ENCODE peak calls at places on chromosome 2, in five cellular contexts. S is H7, V is HepG2, E is SW 1271, M is PC-3. J is an unnamed sample.

GRCh38 chr2:205511221-205511620 is 171.1 kb upstream of the NRP2 start:
- DNase-seq in S (no peak), V (no peak), E (no peak), M (no peak), J (no peak)

GRCh38 chr2:151774506-151774905 is 40.2 kb upstream of the NEB start:
- DNase-seq in S (no peak), V (no peak), M (peak; percentile 83), E (no peak), J (no peak)

GRCh38 chr2:70103531-70104061 is 16.3 kb downstream of the PCBP1 start:
- DNase-seq in M (no peak), S (peak; percentile 57), V (no peak), E (no peak), J (no peak)

GRCh38 chr2:218754201-218754600 is 27.7 kb upstream of the CYP27A1 start:
- DNase-seq in E (no peak), S (no peak), V (no peak), M (no peak), J (no peak)

GRCh38 chr2:68837164-68837860 is 33.9 kb downstream of the BMP10 start:
- DNase-seq in S (peak; percentile 77), V (peak; percentile 55), E (no peak), M (peak; percentile 65), J (no peak)

GRCh38 chr2:67309281-67309680 is 87.9 kb upstream of the ETAA1 start:
- DNase-seq in S (no peak), M (peak; percentile 75), V (peak; percentile 89), E (no peak), J (no peak)

GRCh38 chr2:44136186-44136585 is 32.5 kb upstream of the PPM1B start:
- DNase-seq in E (peak; percentile 9), V (no peak), M (peak; percentile 68), S (no peak), J (no peak)

GRCh38 chr2:159134979-159135378 is 151.5 kb downstream of the WDSUB1 start:
- DNase-seq in E (no peak), V (no peak), S (no peak), M (no peak), J (no peak)

GRCh38 chr2:175853110-175853509 is 149.0 kb downstream of the LNPK start:
- DNase-seq in S (no peak), E (no peak), M (no peak), V (no peak), J (no peak)

GRCh38 chr2:182792441-182792840 is 74.0 kb downstream of the FRZB start:
- DNase-seq in M (no peak), E (no peak), V (no peak), S (no peak), J (no peak)

GRCh38 chr2:85245891-85246290 is 81.9 kb downstream of the TGOLN2 start:
- DNase-seq in S (no peak), M (no peak), V (no peak), E (no peak), J (peak; percentile 4)

GRCh38 chr2:12931211-12931844 is 214.6 kb downstream of the TRIB2 start:
- DNase-seq in V (peak; percentile 3), S (peak; percentile 61), M (peak; percentile 67), E (no peak), J (peak; percentile 40)

GRCh38 chr2:99821572-99822369 is 320.6 kb downstream of the AFF3 start:
- DNase-seq in E (no peak), V (no peak), M (peak; percentile 72), S (no peak), J (peak; percentile 20)

GRCh38 chr2:66555076-66555475 is 120.2 kb downstream of the MEIS1 start:
- DNase-seq in V (no peak), E (no peak), M (no peak), S (no peak), J (no peak)

GRCh38 chr2:113081458-113082210 is 13.9 kb downstream of the IL1F10 start:
- DNase-seq in V (no peak), M (no peak), E (no peak), S (no peak), J (no peak)

GRCh38 chr2:15675456-15676195 is 84.0 kb downstream of the DDX1 start:
- DNase-seq in V (no peak), M (peak; percentile 2), S (no peak), E (no peak), J (peak; percentile 33)

GRCh38 chr2:240604291-240604938 is 17.9 kb downstream of the CAPN10 start:
- DNase-seq in E (no peak), S (peak; percentile 96), M (peak; percentile 16), V (peak; percentile 96), J (peak; percentile 56)

GRCh38 chr2:21038403-21039073 is 5.3 kb downstream of the APOB start:
- DNase-seq in M (no peak), V (peak; percentile 80), S (no peak), E (no peak), J (no peak)

GRCh38 chr2:146801886-146802285 is 1042.9 kb upstream of the ACVR2A start:
- DNase-seq in S (no peak), E (no peak), V (no peak), M (peak; percentile 66), J (no peak)

GRCh38 chr2:163670929-163671328 is 64.9 kb downstream of the FIGN start:
- DNase-seq in M (no peak), V (no peak), E (no peak), S (no peak), J (no peak)

GRCh38 chr2:223580951-223581350 is 21.2 kb downstream of the SCG2 start:
- DNase-seq in V (no peak), S (no peak), M (no peak), E (no peak), J (peak; percentile 36)

GRCh38 chr2:230934291-230935131 is 9.5 kb upstream of the GPR55 start:
- DNase-seq in V (no peak), M (no peak), S (peak; percentile 53), E (no peak), J (no peak)

GRCh38 chr2:111045771-111046444 is 74.8 kb upstream of the BCL2L11 start:
- DNase-seq in E (no peak), M (no peak), V (no peak), S (no peak), J (no peak)

GRCh38 chr2:54797307-54797706 is 73.8 kb downstream of the EML6 start:
- DNase-seq in M (peak; percentile 54), S (no peak), E (no peak), V (no peak), J (no peak)

GRCh38 chr2:84022810-84023431 is 436.2 kb downstream of the SUCLG1 start:
- DNase-seq in M (peak; percentile 83), E (peak; percentile 4), S (peak; percentile 18), V (peak; percentile 72), J (peak; percentile 4)

GRCh38 chr2:131022731-131023130 is 70.5 kb downstream of the FAM168B start:
- DNase-seq in S (no peak), V (no peak), M (no peak), E (no peak), J (no peak)

GRCh38 chr2:201403904-201404303 is 46.8 kb upstream of the FLACC1 start:
- DNase-seq in S (no peak), V (no peak), E (no peak), M (no peak), J (no peak)

GRCh38 chr2:179428659-179429058 is 164.0 kb upstream of the SESTD1 start:
- DNase-seq in E (no peak), V (no peak), S (no peak), M (no peak), J (no peak)

GRCh38 chr2:1995987-1996386 is 251.7 kb upstream of the PXDN start:
- DNase-seq in V (no peak), E (no peak), S (no peak), M (peak; percentile 31), J (no peak)

GRCh38 chr2:20212871-20213503 is 11.9 kb downstream of the SDC1 start:
- DNase-seq in S (no peak), E (no peak), V (no peak), M (peak; percentile 63), J (peak; percentile 45)

GRCh38 chr2:218027426-218028188 is 24.8 kb upstream of the TNS1 start:
- DNase-seq in V (no peak), S (no peak), M (no peak), E (no peak), J (no peak)

GRCh38 chr2:152369176-152369860 is 34.3 kb downstream of the FMNL2 start:
- DNase-seq in V (peak; percentile 37), S (no peak), M (no peak), E (no peak), J (no peak)

GRCh38 chr2:143300531-143300930 is 171.3 kb downstream of the ARHGAP15 start:
- DNase-seq in S (no peak), M (no peak), V (no peak), E (no peak), J (no peak)